ENCODE peak calls at places on chromosomes 3 and 15, in eight cellular contexts. N is nephron progenitor cell, W is OCI-LY7, L is glutamatergic neuron, O is psoas muscle, Q is upper lobe of right lung, A is A549, M is coronary artery. B is an unnamed sample.

GRCh38 chr15:36358094-36358961 is 221.1 kb upstream of the CDIN1 start:
- DNase-seq in N (no peak), A (no peak), Q (no peak), W (no peak), L (no peak), O (no peak), M (no peak), B (no peak)

GRCh38 chr3:73561494-73561893 is 63.2 kb downstream of the PDZRN3 start:
- DNase-seq in N (no peak), L (no peak), W (no peak), A (no peak), Q (no peak), M (no peak), O (no peak), B (no peak)

GRCh38 chr15:57727031-57727430 is 20.5 kb downstream of the POLR2M start:
- DNase-seq in A (no peak), W (no peak), L (no peak), Q (no peak), M (no peak), O (no peak), N (no peak), B (peak)

GRCh38 chr15:39598958-39599845 is 18.3 kb downstream of the THBS1 start:
- DNase-seq in O (no peak), M (no peak), N (no peak), L (no peak), A (no peak), W (no peak), Q (no peak), B (no peak)

GRCh38 chr3:61862614-61863289 is 301.4 kb downstream of the PTPRG start:
- DNase-seq in A (no peak), M (no peak), L (no peak), W (no peak), Q (no peak), O (no peak), N (no peak), B (no peak)

GRCh38 chr3:30538787-30539186 is 67.6 kb upstream of the TGFBR2 start:
- DNase-seq in Q (no peak), N (no peak), W (no peak), O (no peak), L (no peak), A (peak), M (no peak), B (no peak)

GRCh38 chr3:38834110-38834509 is 18.1 kb upstream of the SCN10A start:
- DNase-seq in L (no peak), W (no peak), Q (no peak), M (no peak), N (peak), A (peak), O (peak), B (peak)

GRCh38 chr3:139520028-139520737 is 19.4 kb downstream of the RBP1 start:
- DNase-seq in M (peak), O (peak), Q (no peak), N (no peak), A (peak), W (peak), L (no peak), B (no peak)

GRCh38 chr15:64902863-64903262 is 8.8 kb upstream of the ANKDD1A start:
- DNase-seq in N (no peak), M (no peak), W (no peak), O (no peak), L (no peak), Q (no peak), A (no peak), B (no peak)

GRCh38 chr15:100849021-100849831 is 30.4 kb upstream of the ALDH1A3 start:
- DNase-seq in Q (peak), L (peak), M (no peak), N (peak), A (peak), W (peak), O (peak), B (peak)

GRCh38 chr3:135736740-135737139 is 228.8 kb upstream of the PPP2R3A start:
- DNase-seq in A (no peak), N (no peak), W (peak), O (no peak), Q (no peak), M (no peak), L (no peak), B (no peak)

GRCh38 chr3:110779581-110779980 is 292.0 kb upstream of the NECTIN3 start:
- DNase-seq in L (no peak), N (no peak), W (no peak), Q (no peak), O (no peak), A (no peak), M (no peak), B (no peak)

GRCh38 chr3:146160964-146161724 is at the start of gene PLOD2:
- DNase-seq in O (peak), Q (peak), W (no peak), N (peak), M (peak), A (peak), L (peak), B (peak)

GRCh38 chr3:9231006-9231405 is 18.4 kb downstream of the SRGAP3 start:
- DNase-seq in W (no peak), L (no peak), A (no peak), Q (no peak), M (no peak), N (no peak), O (no peak), B (no peak)

GRCh38 chr3:32276279-32276841 is 37.9 kb downstream of the CMTM8 start:
- DNase-seq in N (no peak), A (no peak), M (no peak), O (no peak), L (no peak), W (no peak), Q (no peak), B (no peak)

GRCh38 chr15:95557226-95558046 is 773.1 kb upstream of the NR2F2 start:
- DNase-seq in N (peak), W (no peak), L (no peak), Q (no peak), O (no peak), A (peak), M (no peak), B (peak)

GRCh38 chr15:75779504-75779903 is 63.7 kb upstream of the UBE2Q2 start:
- DNase-seq in O (no peak), W (no peak), L (no peak), N (no peak), A (no peak), Q (no peak), M (no peak), B (peak)

GRCh38 chr3:27888562-27888961 is 166.4 kb upstream of the EOMES start:
- DNase-seq in A (no peak), M (no peak), N (no peak), W (no peak), O (no peak), L (no peak), Q (no peak), B (no peak)

GRCh38 chr3:36480916-36481648 is 100.8 kb downstream of the STAC start:
- DNase-seq in A (no peak), L (no peak), Q (no peak), M (no peak), O (no peak), W (no peak), N (no peak), B (no peak)

GRCh38 chr3:185688808-185689207 is 102.7 kb downstream of the SENP2 start:
- DNase-seq in W (no peak), Q (no peak), O (no peak), A (peak), L (no peak), M (no peak), N (no peak), B (peak)

GRCh38 chr3:48493203-48493501 is 10.8 kb downstream of the SHISA5 start:
- DNase-seq in L (no peak), A (no peak), Q (no peak), N (no peak), W (no peak), O (no peak), M (no peak), B (no peak)

GRCh38 chr3:34024447-34025240 is 226.2 kb downstream of the PDCD6IP start:
- DNase-seq in A (no peak), N (no peak), M (no peak), L (no peak), W (no peak), O (no peak), Q (no peak), B (no peak)

GRCh38 chr3:32973982-32974381 is 22.5 kb downstream of the CCR4 start:
- DNase-seq in A (no peak), L (no peak), N (no peak), M (no peak), Q (no peak), W (no peak), O (no peak), B (no peak)

GRCh38 chr15:51708013-51708412 is 26.7 kb downstream of the SCG3 start:
- DNase-seq in Q (no peak), A (no peak), O (no peak), L (no peak), M (no peak), W (no peak), N (no peak), B (no peak)

GRCh38 chr3:65402597-65402996 is 636.1 kb downstream of the MAGI1 start:
- DNase-seq in W (no peak), O (peak), A (no peak), Q (no peak), M (no peak), N (no peak), L (no peak), B (peak)

GRCh38 chr3:134369861-134370596 is 4.2 kb downstream of the AMOTL2 start:
- DNase-seq in Q (peak), L (no peak), A (no peak), O (peak), N (no peak), M (no peak), W (no peak), B (no peak)

GRCh38 chr3:134373278-134373941 is 837 bp downstream of the AMOTL2 start:
- DNase-seq in L (peak), W (no peak), M (peak), Q (peak), N (peak), A (no peak), O (peak), B (peak)

GRCh38 chr3:134370611-134371451 is 3.4 kb downstream of the AMOTL2 start:
- DNase-seq in A (no peak), W (no peak), N (no peak), M (no peak), L (no peak), Q (peak), O (peak), B (no peak)

GRCh38 chr3:134372405-134373277 is 1.6 kb downstream of the AMOTL2 start:
- DNase-seq in O (no peak), Q (peak), W (no peak), N (no peak), A (no peak), M (no peak), L (no peak), B (no peak)

GRCh38 chr3:134371542-134372324 is 2.5 kb downstream of the AMOTL2 start:
- DNase-seq in L (no peak), Q (peak), W (no peak), N (no peak), O (peak), A (no peak), M (no peak), B (no peak)
- TF ChIP-seq CTCF in L (no peak), Q (peak), W (peak), N (no peak), O (no peak), A (peak), M (no peak), B (no peak)

GRCh38 chr3:129120254-129121004 is 1.2 kb downstream of the RAB43 start:
- DNase-seq in A (peak), L (no peak), Q (peak), W (peak), M (peak), O (peak), N (peak), B (peak)
- TF ChIP-seq CTCF in A (no peak), L (no peak), Q (peak), W (no peak), M (peak), O (peak), N (no peak), B (peak)

DNA sequence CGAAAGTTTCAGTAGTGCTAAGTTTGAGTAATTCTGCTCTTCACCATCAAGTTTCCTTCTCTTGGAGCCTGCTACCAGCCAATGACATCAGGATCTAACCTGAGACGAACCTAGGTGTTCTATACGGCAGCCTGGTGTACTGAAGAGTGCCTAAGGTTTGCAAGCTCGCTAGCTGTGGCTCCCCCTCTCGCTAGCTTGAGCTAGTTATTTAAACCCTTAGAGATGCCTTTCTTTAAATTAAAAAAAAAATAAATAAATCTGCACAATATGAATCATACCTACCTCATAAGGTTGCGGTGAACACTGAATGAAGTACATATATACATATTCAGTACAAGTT is 1.4 kb upstream of the COL8A1 start:
- DNase-seq in Q (no peak), O (no peak), A (no peak), M (no peak), W (no peak), L (no peak), N (no peak), B (no peak)
- TF ChIP-seq CTCF in Q (no peak), O (no peak), A (no peak), M (no peak), W (no peak), L (no peak), N (no peak), B (peak)

DNA sequence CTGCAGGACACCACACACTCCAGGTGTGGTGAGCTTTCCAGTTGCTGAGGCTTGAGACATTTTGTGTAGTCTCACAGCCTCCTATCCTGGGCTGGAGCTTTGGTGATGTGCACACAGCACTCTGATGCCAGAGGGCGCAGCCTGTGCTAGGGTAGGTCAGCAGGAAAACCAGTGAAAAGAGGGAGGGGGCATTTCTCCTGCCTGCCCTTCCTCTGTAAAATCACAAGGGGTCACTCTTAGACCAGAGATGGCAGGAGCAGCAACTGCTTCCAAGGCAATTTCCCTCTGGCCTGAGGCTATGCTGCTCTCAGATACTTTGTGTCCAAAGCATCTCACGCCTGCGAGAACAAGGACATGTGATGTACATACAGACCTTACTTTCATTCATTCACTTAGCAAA is 16.5 kb upstream of the MUSTN1 start:
- DNase-seq in W (peak), A (peak), L (peak), Q (no peak), N (peak), M (no peak), O (peak), B (no peak)
- TF ChIP-seq CTCF in W (peak), A (peak), L (peak), Q (peak), N (peak), M (no peak), O (peak), B (peak)

DNA sequence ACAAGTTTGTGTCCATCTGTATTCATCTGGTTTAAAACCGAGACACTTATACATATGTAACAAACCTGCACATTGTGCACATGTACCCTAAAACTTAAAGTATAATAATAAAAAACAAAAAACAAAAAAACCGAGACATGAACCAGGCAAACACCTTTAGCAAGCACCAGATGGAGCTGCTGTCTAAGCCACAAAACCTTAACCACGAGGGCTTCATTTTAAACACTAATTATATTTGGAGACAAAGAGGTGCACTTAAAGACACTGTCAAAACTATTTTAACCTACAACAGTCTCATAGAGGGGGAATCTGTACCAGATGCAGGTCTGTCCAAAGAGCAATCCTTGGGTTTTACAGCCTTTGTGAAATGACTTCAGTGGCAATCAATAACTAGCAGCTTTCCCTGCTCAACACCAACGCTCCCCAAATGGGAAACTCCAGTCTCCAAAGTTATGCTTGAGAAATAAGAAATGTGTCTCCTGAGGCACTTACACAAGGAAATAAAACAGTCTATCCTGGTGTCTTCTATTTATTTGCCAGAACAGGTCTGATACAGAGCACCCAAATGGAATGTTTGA is 115.7 kb upstream of the TSPAN3 start:
- DNase-seq in M (no peak), L (no peak), O (no peak), W (peak), Q (no peak), A (no peak), N (no peak), B (no peak)
- TF ChIP-seq CTCF in M (peak), L (no peak), O (peak), W (peak), Q (peak), A (peak), N (peak), B (peak)